ENCODE peak calls at places on chromosome 6, in four cellular contexts. J is CD4-positive, CD25-positive, alpha-beta regulatory T cell; S is activated naive CD4-positive, alpha-beta T cell; C is activated effector memory CD4-positive, alpha-beta T cell treated with Interleukin-2 at 50 U/mL for 16 hours. Q is an unnamed sample.

GRCh38 chr6:40778186-40778585 is 191.0 kb upstream of the LRFN2 start:
- DNase-seq in C (no peak), S (no peak), J (no peak), Q (peak; percentile 40)

GRCh38 chr6:39543950-39544349 is 181.3 kb downstream of the KIF6 start:
- DNase-seq in C (no peak), J (no peak), S (no peak), Q (peak; percentile 52)

GRCh38 chr6:4935981-4936680 is 67.7 kb downstream of the RPP40 start:
- DNase-seq in C (no peak), S (no peak), J (no peak), Q (no peak)

GRCh38 chr6:159110013-159110412 is 59.2 kb upstream of the FNDC1 start:
- DNase-seq in C (no peak), S (no peak), J (no peak), Q (peak; percentile 38)

GRCh38 chr6:7543761-7544424 is 2.4 kb downstream of the DSP start:
- DNase-seq in S (no peak), J (no peak), C (no peak), Q (no peak)

GRCh38 chr6:26592649-26593048 is 4.1 kb upstream of the ABT1 start:
- DNase-seq in J (no peak), S (no peak), C (no peak), Q (no peak)

GRCh38 chr6:160355001-160355400 is 6.8 kb downstream of the SLC22A3 start:
- DNase-seq in S (no peak), J (no peak), C (no peak), Q (peak; percentile 37)

GRCh38 chr6:112287836-112288235 is 33.5 kb upstream of the LAMA4 start:
- DNase-seq in S (no peak), C (no peak), J (no peak), Q (peak; percentile 60)

GRCh38 chr6:168722397-168722796 is 281.4 kb downstream of the SMOC2 start:
- DNase-seq in S (no peak), J (no peak), C (no peak), Q (no peak)

GRCh38 chr6:166512567-166512966 is 73.9 kb downstream of the RAMACL start:
- DNase-seq in C (peak; percentile 46), S (no peak), J (no peak), Q (no peak)

GRCh38 chr6:160014869-160015182 is 45.9 kb downstream of the IGF2R start:
- DNase-seq in J (no peak), C (no peak), S (no peak), Q (no peak)